ENCODE peak calls at places on chromosomes 16 and 17, in nine cellular contexts. One of them, this sample, is unnamed.
A peak's percentile ranks its signal among the peaks of the same experiment; 100 is the strongest.

GRCh38 chr16:72241930-72242329 is 70.0 kb upstream of the PMFBP1 start:
- DNase-seq in neural progenitor cell: peak; percentile 48
- DNase-seq in retinal pigment epithelial cell: no peak
- DNase-seq in GM13976: no peak
- DNase-seq in AG04450: peak; percentile 23
- DNase-seq in WTC11: no peak
- DNase-seq in GM12878: no peak
- DNase-seq in B cell: no peak
- DNase-seq in progenitor cell of endocrine pancreas: no peak
- DNase-seq in this sample: peak; percentile 6

GRCh38 chr16:8762254-8762653 is 35.2 kb downstream of the TMEM186 start:
- DNase-seq in neural progenitor cell: no peak
- DNase-seq in retinal pigment epithelial cell: no peak
- DNase-seq in GM13976: no peak
- DNase-seq in AG04450: no peak
- DNase-seq in WTC11: no peak
- DNase-seq in GM12878: no peak
- DNase-seq in B cell: no peak
- DNase-seq in progenitor cell of endocrine pancreas: no peak
- DNase-seq in this sample: no peak

GRCh38 chr17:72255481-72255880 is 134.7 kb downstream of the SOX9 start:
- DNase-seq in neural progenitor cell: no peak
- DNase-seq in retinal pigment epithelial cell: peak; percentile 98
- DNase-seq in GM13976: no peak
- DNase-seq in AG04450: no peak
- DNase-seq in WTC11: no peak
- DNase-seq in GM12878: no peak
- DNase-seq in B cell: no peak
- DNase-seq in progenitor cell of endocrine pancreas: no peak
- DNase-seq in this sample: no peak

GRCh38 chr16:7397901-7398300 is 65.3 kb downstream of the RBFOX1 start:
- DNase-seq in neural progenitor cell: no peak
- DNase-seq in retinal pigment epithelial cell: peak; percentile 36
- DNase-seq in GM13976: no peak
- DNase-seq in AG04450: no peak
- DNase-seq in WTC11: no peak
- DNase-seq in GM12878: no peak
- DNase-seq in B cell: no peak
- DNase-seq in progenitor cell of endocrine pancreas: no peak
- DNase-seq in this sample: no peak

GRCh38 chr16:75053791-75054555 is 55.1 kb downstream of the ZNRF1 start:
- DNase-seq in neural progenitor cell: no peak
- DNase-seq in retinal pigment epithelial cell: no peak
- DNase-seq in GM13976: no peak
- DNase-seq in AG04450: no peak
- DNase-seq in WTC11: no peak
- DNase-seq in GM12878: no peak
- DNase-seq in B cell: no peak
- DNase-seq in progenitor cell of endocrine pancreas: no peak
- DNase-seq in this sample: no peak

GRCh38 chr16:26961459-26961858 is 105.3 kb upstream of the C16orf82 start:
- DNase-seq in neural progenitor cell: no peak
- DNase-seq in retinal pigment epithelial cell: no peak
- DNase-seq in GM13976: no peak
- DNase-seq in AG04450: no peak
- DNase-seq in WTC11: no peak
- DNase-seq in GM12878: no peak
- DNase-seq in B cell: no peak
- DNase-seq in progenitor cell of endocrine pancreas: no peak
- DNase-seq in this sample: no peak

GRCh38 chr17:66691644-66692500 is 143.0 kb upstream of the CACNG5 start:
- DNase-seq in neural progenitor cell: no peak
- DNase-seq in retinal pigment epithelial cell: no peak
- DNase-seq in GM13976: no peak
- DNase-seq in AG04450: peak; percentile 7
- DNase-seq in WTC11: no peak
- DNase-seq in GM12878: no peak
- DNase-seq in B cell: no peak
- DNase-seq in progenitor cell of endocrine pancreas: no peak
- DNase-seq in this sample: no peak

GRCh38 chr16:71389330-71389729 is 30.8 kb downstream of the CALB2 start:
- DNase-seq in neural progenitor cell: no peak
- DNase-seq in retinal pigment epithelial cell: no peak
- DNase-seq in GM13976: no peak
- DNase-seq in AG04450: no peak
- DNase-seq in WTC11: no peak
- DNase-seq in GM12878: no peak
- DNase-seq in B cell: no peak
- DNase-seq in progenitor cell of endocrine pancreas: no peak
- DNase-seq in this sample: no peak

GRCh38 chr16:57134982-57135381 is 42.6 kb downstream of the CPNE2 start:
- DNase-seq in neural progenitor cell: no peak
- DNase-seq in retinal pigment epithelial cell: no peak
- DNase-seq in GM13976: no peak
- DNase-seq in AG04450: no peak
- DNase-seq in WTC11: no peak
- DNase-seq in GM12878: no peak
- DNase-seq in B cell: no peak
- DNase-seq in progenitor cell of endocrine pancreas: no peak
- DNase-seq in this sample: no peak

GRCh38 chr16:1981398-1981836 is at the start of gene NOXO1:
- DNase-seq in neural progenitor cell: no peak
- DNase-seq in retinal pigment epithelial cell: no peak
- DNase-seq in GM13976: no peak
- DNase-seq in AG04450: no peak
- DNase-seq in WTC11: no peak
- DNase-seq in GM12878: no peak
- DNase-seq in B cell: no peak
- DNase-seq in progenitor cell of endocrine pancreas: no peak
- DNase-seq in this sample: no peak

GRCh38 chr16:4693956-4694663 is 748 bp downstream of the NUDT16L1 start:
- DNase-seq in neural progenitor cell: peak; percentile 37
- DNase-seq in retinal pigment epithelial cell: no peak
- DNase-seq in GM13976: peak; percentile 86
- DNase-seq in AG04450: peak; percentile 8
- DNase-seq in WTC11: no peak
- DNase-seq in GM12878: no peak
- DNase-seq in B cell: peak; percentile 42
- DNase-seq in progenitor cell of endocrine pancreas: no peak
- DNase-seq in this sample: peak; percentile 88

GRCh38 chr17:28415886-28416285 is 9.9 kb upstream of the SLC46A1 start:
- DNase-seq in neural progenitor cell: no peak
- DNase-seq in retinal pigment epithelial cell: no peak
- DNase-seq in GM13976: no peak
- DNase-seq in AG04450: no peak
- DNase-seq in WTC11: no peak
- DNase-seq in GM12878: no peak
- DNase-seq in B cell: no peak
- DNase-seq in progenitor cell of endocrine pancreas: no peak
- DNase-seq in this sample: no peak
- TF ChIP-seq CTCF in neural progenitor cell: no peak
- TF ChIP-seq CTCF in retinal pigment epithelial cell: no peak
- TF ChIP-seq CTCF in GM13976: no peak
- TF ChIP-seq CTCF in AG04450: no peak
- TF ChIP-seq CTCF in WTC11: no peak
- TF ChIP-seq CTCF in GM12878: no peak
- TF ChIP-seq CTCF in B cell: no peak
- TF ChIP-seq CTCF in progenitor cell of endocrine pancreas: no peak
- TF ChIP-seq CTCF in this sample: no peak

GRCh38 chr16:84426804-84427203 is 58.5 kb downstream of the ATP2C2 start:
- DNase-seq in neural progenitor cell: no peak
- DNase-seq in retinal pigment epithelial cell: no peak
- DNase-seq in GM13976: no peak
- DNase-seq in AG04450: no peak
- DNase-seq in WTC11: no peak
- DNase-seq in GM12878: no peak
- DNase-seq in B cell: no peak
- DNase-seq in progenitor cell of endocrine pancreas: no peak
- DNase-seq in this sample: no peak

GRCh38 chr16:84421081-84421937 is 53.0 kb downstream of the ATP2C2 start:
- DNase-seq in neural progenitor cell: no peak
- DNase-seq in retinal pigment epithelial cell: no peak
- DNase-seq in GM13976: no peak
- DNase-seq in AG04450: no peak
- DNase-seq in WTC11: no peak
- DNase-seq in GM12878: no peak
- DNase-seq in B cell: no peak
- DNase-seq in progenitor cell of endocrine pancreas: no peak
- DNase-seq in this sample: no peak

GRCh38 chr16:84421938-84422220 is 53.5 kb downstream of the ATP2C2 start:
- DNase-seq in neural progenitor cell: no peak
- DNase-seq in retinal pigment epithelial cell: no peak
- DNase-seq in GM13976: no peak
- DNase-seq in AG04450: no peak
- DNase-seq in WTC11: no peak
- DNase-seq in GM12878: no peak
- DNase-seq in B cell: no peak
- DNase-seq in progenitor cell of endocrine pancreas: no peak
- DNase-seq in this sample: no peak

GRCh38 chr16:84425696-84426095 is 57.4 kb downstream of the ATP2C2 start:
- DNase-seq in neural progenitor cell: no peak
- DNase-seq in retinal pigment epithelial cell: no peak
- DNase-seq in GM13976: no peak
- DNase-seq in AG04450: no peak
- DNase-seq in WTC11: no peak
- DNase-seq in GM12878: no peak
- DNase-seq in B cell: no peak
- DNase-seq in progenitor cell of endocrine pancreas: no peak
- DNase-seq in this sample: no peak

GRCh38 chr16:84423416-84423837 is 55.1 kb downstream of the ATP2C2 start:
- DNase-seq in neural progenitor cell: no peak
- DNase-seq in retinal pigment epithelial cell: no peak
- DNase-seq in GM13976: peak; percentile 49
- DNase-seq in AG04450: no peak
- DNase-seq in WTC11: no peak
- DNase-seq in GM12878: peak; percentile 11
- DNase-seq in B cell: no peak
- DNase-seq in progenitor cell of endocrine pancreas: no peak
- DNase-seq in this sample: peak; percentile 32
- TF ChIP-seq CTCF in neural progenitor cell: no peak
- TF ChIP-seq CTCF in retinal pigment epithelial cell: no peak
- TF ChIP-seq CTCF in GM13976: no peak
- TF ChIP-seq CTCF in AG04450: no peak
- TF ChIP-seq CTCF in WTC11: no peak
- TF ChIP-seq CTCF in GM12878: no peak
- TF ChIP-seq CTCF in B cell: no peak
- TF ChIP-seq CTCF in progenitor cell of endocrine pancreas: no peak
- TF ChIP-seq CTCF in this sample: no peak

GRCh38 chr16:10317425-10318001 is 68.3 kb upstream of the ATF7IP2 start:
- DNase-seq in neural progenitor cell: no peak
- DNase-seq in retinal pigment epithelial cell: no peak
- DNase-seq in GM13976: no peak
- DNase-seq in AG04450: no peak
- DNase-seq in WTC11: no peak
- DNase-seq in GM12878: no peak
- DNase-seq in B cell: no peak
- DNase-seq in progenitor cell of endocrine pancreas: no peak
- DNase-seq in this sample: no peak

GRCh38 chr16:10314317-10314716 is 71.5 kb upstream of the ATF7IP2 start:
- DNase-seq in neural progenitor cell: no peak
- DNase-seq in retinal pigment epithelial cell: no peak
- DNase-seq in GM13976: no peak
- DNase-seq in AG04450: no peak
- DNase-seq in WTC11: no peak
- DNase-seq in GM12878: no peak
- DNase-seq in B cell: no peak
- DNase-seq in progenitor cell of endocrine pancreas: no peak
- DNase-seq in this sample: no peak

GRCh38 chr16:10312784-10313724 is 72.8 kb upstream of the ATF7IP2 start:
- DNase-seq in neural progenitor cell: no peak
- DNase-seq in retinal pigment epithelial cell: no peak
- DNase-seq in GM13976: no peak
- DNase-seq in AG04450: no peak
- DNase-seq in WTC11: no peak
- DNase-seq in GM12878: peak; percentile 80
- DNase-seq in B cell: no peak
- DNase-seq in progenitor cell of endocrine pancreas: no peak
- DNase-seq in this sample: no peak

GRCh38 chr16:10312023-10312422 is 73.8 kb upstream of the ATF7IP2 start:
- DNase-seq in neural progenitor cell: no peak
- DNase-seq in retinal pigment epithelial cell: no peak
- DNase-seq in GM13976: no peak
- DNase-seq in AG04450: no peak
- DNase-seq in WTC11: no peak
- DNase-seq in GM12878: no peak
- DNase-seq in B cell: no peak
- DNase-seq in progenitor cell of endocrine pancreas: no peak
- DNase-seq in this sample: no peak

GRCh38 chr16:10314811-10315210 is 71.0 kb upstream of the ATF7IP2 start:
- DNase-seq in neural progenitor cell: no peak
- DNase-seq in retinal pigment epithelial cell: no peak
- DNase-seq in GM13976: no peak
- DNase-seq in AG04450: no peak
- DNase-seq in WTC11: no peak
- DNase-seq in GM12878: no peak
- DNase-seq in B cell: no peak
- DNase-seq in progenitor cell of endocrine pancreas: no peak
- DNase-seq in this sample: peak; percentile 32
- TF ChIP-seq CTCF in neural progenitor cell: peak; percentile 4
- TF ChIP-seq CTCF in retinal pigment epithelial cell: peak; percentile 22
- TF ChIP-seq CTCF in GM13976: peak; percentile 11
- TF ChIP-seq CTCF in AG04450: no peak
- TF ChIP-seq CTCF in WTC11: no peak
- TF ChIP-seq CTCF in GM12878: peak; percentile 29
- TF ChIP-seq CTCF in B cell: peak; percentile 33
- TF ChIP-seq CTCF in progenitor cell of endocrine pancreas: no peak
- TF ChIP-seq CTCF in this sample: no peak

GRCh38 chr17:29595107-29595942 is 2.4 kb downstream of the ANKRD13B start:
- DNase-seq in neural progenitor cell: peak; percentile 46
- DNase-seq in retinal pigment epithelial cell: no peak
- DNase-seq in GM13976: no peak
- DNase-seq in AG04450: no peak
- DNase-seq in WTC11: no peak
- DNase-seq in GM12878: no peak
- DNase-seq in B cell: no peak
- DNase-seq in progenitor cell of endocrine pancreas: no peak
- DNase-seq in this sample: no peak

GRCh38 chr17:29594441-29595090 is 1.6 kb downstream of the ANKRD13B start:
- DNase-seq in neural progenitor cell: no peak
- DNase-seq in retinal pigment epithelial cell: no peak
- DNase-seq in GM13976: no peak
- DNase-seq in AG04450: no peak
- DNase-seq in WTC11: no peak
- DNase-seq in GM12878: no peak
- DNase-seq in B cell: no peak
- DNase-seq in progenitor cell of endocrine pancreas: no peak
- DNase-seq in this sample: no peak

GRCh38 chr17:29591737-29592624 is 951 bp upstream of the ANKRD13B start:
- DNase-seq in neural progenitor cell: peak; percentile 96
- DNase-seq in retinal pigment epithelial cell: peak; percentile 86
- DNase-seq in GM13976: peak; percentile 88
- DNase-seq in AG04450: no peak
- DNase-seq in WTC11: peak; percentile 99
- DNase-seq in GM12878: no peak
- DNase-seq in B cell: peak; percentile 81
- DNase-seq in progenitor cell of endocrine pancreas: peak; percentile 98
- DNase-seq in this sample: peak; percentile 94

GRCh38 chr17:29592850-29593545 is at the start of gene ANKRD13B:
- DNase-seq in neural progenitor cell: peak; percentile 76
- DNase-seq in retinal pigment epithelial cell: no peak
- DNase-seq in GM13976: peak; percentile 71
- DNase-seq in AG04450: no peak
- DNase-seq in WTC11: peak; percentile 71
- DNase-seq in GM12878: no peak
- DNase-seq in B cell: no peak
- DNase-seq in progenitor cell of endocrine pancreas: no peak
- DNase-seq in this sample: peak; percentile 77

GRCh38 chr17:29593546-29594440 is 861 bp downstream of the ANKRD13B start:
- DNase-seq in neural progenitor cell: peak; percentile 89
- DNase-seq in retinal pigment epithelial cell: no peak
- DNase-seq in GM13976: no peak
- DNase-seq in AG04450: no peak
- DNase-seq in WTC11: peak; percentile 79
- DNase-seq in GM12878: no peak
- DNase-seq in B cell: no peak
- DNase-seq in progenitor cell of endocrine pancreas: no peak
- DNase-seq in this sample: peak; percentile 46
- TF ChIP-seq CTCF in neural progenitor cell: peak; percentile 42
- TF ChIP-seq CTCF in retinal pigment epithelial cell: peak; percentile 59
- TF ChIP-seq CTCF in GM13976: peak; percentile 21
- TF ChIP-seq CTCF in AG04450: peak; percentile 34
- TF ChIP-seq CTCF in WTC11: no peak
- TF ChIP-seq CTCF in GM12878: peak; percentile 24
- TF ChIP-seq CTCF in B cell: peak; percentile 12
- TF ChIP-seq CTCF in progenitor cell of endocrine pancreas: peak; percentile 20
- TF ChIP-seq CTCF in this sample: peak; percentile 22

This sample was measured in GM20000.